ENCODE peak calls at places on chromosomes 7 and 10, in five cellular contexts. A, K, M, T and U are unnamed samples.

GRCh38 chr7:17401806-17402627 is 103.6 kb downstream of the AHR start:
- DNase-seq in A (no peak), K (no peak), M (no peak), T (no peak), U (no peak)

GRCh38 chr10:101065479-101066145 is 3.8 kb downstream of the KAZALD1 start:
- DNase-seq in K (no peak), T (no peak), M (no peak), A (peak), U (no peak)

GRCh38 chr7:107982918-107983389 is 20.0 kb downstream of the LAMB1 start:
- DNase-seq in A (peak), K (no peak), M (no peak), T (no peak), U (no peak)

GRCh38 chr10:23280420-23281043 is 64.1 kb downstream of the C10orf67 start:
- DNase-seq in T (no peak), A (no peak), M (peak), K (no peak), U (no peak)

GRCh38 chr10:70145166-70145665 is 1.3 kb downstream of the TYSND1 start:
- DNase-seq in K (no peak), T (no peak), A (no peak), M (peak), U (no peak)

GRCh38 chr10:70744617-70745138 is 40.5 kb downstream of the TBATA start:
- DNase-seq in T (no peak), M (no peak), K (no peak), A (no peak), U (no peak)

GRCh38 chr7:98870071-98870651 is 347 bp upstream of the TMEM130 start:
- DNase-seq in K (no peak), A (peak), T (no peak), M (peak), U (no peak)

GRCh38 chr10:68249297-68249696 is 17.4 kb upstream of the ATOH7 start:
- DNase-seq in M (no peak), A (no peak), K (no peak), T (no peak), U (no peak)

GRCh38 chr7:150368884-150369739 is 490 bp downstream of the REPIN1 start:
- DNase-seq in M (peak), K (peak), A (peak), T (no peak), U (no peak)

GRCh38 chr10:129622736-129623135 is 155.7 kb downstream of the MGMT start:
- DNase-seq in T (no peak), K (no peak), A (peak), M (no peak), U (no peak)

GRCh38 chr10:34812771-34813170 is 2.3 kb downstream of the PARD3 start:
- DNase-seq in M (no peak), T (no peak), K (no peak), A (no peak), U (no peak)

GRCh38 chr10:124476043-124476725 is 14.6 kb downstream of the LHPP start:
- DNase-seq in K (peak), T (no peak), M (peak), A (no peak), U (no peak)

GRCh38 chr10:87921934-87922688 is 58.7 kb downstream of the PTEN start:
- DNase-seq in M (no peak), A (no peak), K (no peak), T (no peak), U (no peak)

GRCh38 chr7:143929224-143929920 is 5.7 kb upstream of the OR2F2 start:
- DNase-seq in K (no peak), T (no peak), A (peak), M (no peak), U (no peak)

GRCh38 chr7:107171496-107171895 is 2.7 kb downstream of the HBP1 start:
- DNase-seq in M (no peak), K (no peak), A (no peak), T (no peak), U (no peak)

GRCh38 chr7:100731937-100732636 is 1.3 kb upstream of the ZAN start:
- DNase-seq in T (no peak), A (no peak), K (no peak), M (no peak), U (no peak)

GRCh38 chr7:43099750-43100149 is 12.7 kb upstream of the HECW1 start:
- DNase-seq in K (no peak), T (no peak), A (no peak), M (no peak), U (no peak)

GRCh38 chr10:109633846-109634245 is 289.5 kb downstream of the XPNPEP1 start:
- DNase-seq in T (no peak), K (no peak), M (no peak), A (no peak), U (no peak)

GRCh38 chr7:70446448-70447143 is 685.3 kb upstream of the GALNT17 start:
- DNase-seq in A (no peak), T (no peak), K (no peak), M (no peak), U (no peak)

GRCh38 chr7:101169838-101170531 is 4.6 kb upstream of the VGF start:
- DNase-seq in K (peak), A (peak), M (peak), T (no peak), U (no peak)

GRCh38 chr7:47744883-47745282 is 163.0 kb upstream of the TNS3 start:
- DNase-seq in T (no peak), K (no peak), M (no peak), A (no peak), U (no peak)

GRCh38 chr7:29557954-29558353 is 5.7 kb upstream of the PRR15 start:
- DNase-seq in K (no peak), A (no peak), M (peak), T (no peak), U (no peak)

GRCh38 chr7:65609131-65609530 is 235.5 kb downstream of the ZNF92 start:
- DNase-seq in A (no peak), M (no peak), K (no peak), T (no peak), U (no peak)

GRCh38 chr10:122492006-122492405 is 30.7 kb downstream of the HTRA1 start:
- DNase-seq in M (no peak), A (no peak), T (no peak), K (no peak), U (no peak)

GRCh38 chr7:46752881-46753366 is 829.0 kb downstream of the TNS3 start:
- DNase-seq in T (peak), A (peak), K (no peak), M (no peak), U (no peak)

GRCh38 chr10:113115534-113115933 is 165.5 kb downstream of the TCF7L2 start:
- DNase-seq in M (no peak), A (no peak), T (no peak), K (no peak), U (no peak)

GRCh38 chr7:151735854-151736402 is 141.0 kb downstream of the PRKAG2 start:
- DNase-seq in T (no peak), K (no peak), M (no peak), A (no peak), U (no peak)
- H3K9ac ChIP-seq in T (no peak), K (no peak), M (no peak), A (peak), U (no peak)

GRCh38 chr10:29408847-29409240 is 120.0 kb downstream of the LYZL1 start:
- DNase-seq in A (no peak), T (no peak), K (no peak), M (no peak), U (no peak)
- H3K9ac ChIP-seq in A (peak), T (peak), K (peak), M (no peak), U (peak)

GRCh38 chr10:14958872-14959220 is 342 bp upstream of the MEIG1 start:
- DNase-seq in K (no peak), A (no peak), M (no peak), T (no peak), U (no peak)
- H3K9ac ChIP-seq in K (peak), A (peak), M (no peak), T (peak), U (no peak)

DNA sequence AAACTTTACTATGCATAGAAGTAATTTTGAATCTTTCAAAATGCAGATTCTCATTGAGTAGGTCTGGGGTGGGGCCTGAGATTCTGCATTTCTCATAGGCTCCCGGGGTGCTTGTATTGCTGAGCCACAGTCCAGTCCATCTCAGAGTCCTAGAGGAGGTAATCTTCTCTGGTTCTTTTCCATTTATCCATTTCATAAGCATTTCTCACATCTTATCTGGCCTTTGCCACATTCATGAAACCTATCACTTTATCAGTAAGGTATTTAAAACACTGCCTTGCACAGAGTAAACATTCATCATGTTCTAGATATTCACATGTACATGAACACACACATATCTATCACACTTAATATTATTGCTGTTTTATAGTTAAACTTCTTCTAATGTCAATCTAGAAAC is 11.9 kb downstream of the GNAI1 start:
- DNase-seq in T (no peak), A (no peak), M (no peak), K (no peak), U (no peak)
- H3K9ac ChIP-seq in T (no peak), A (no peak), M (no peak), K (no peak), U (no peak)

GRCh38 chr10:6349846-6350245 is 147.1 kb downstream of the PFKFB3 start:
- DNase-seq in T (no peak), M (no peak), K (no peak), A (no peak), U (no peak)
- H3K9ac ChIP-seq in T (no peak), M (no peak), K (no peak), A (no peak), U (no peak)

DNA sequence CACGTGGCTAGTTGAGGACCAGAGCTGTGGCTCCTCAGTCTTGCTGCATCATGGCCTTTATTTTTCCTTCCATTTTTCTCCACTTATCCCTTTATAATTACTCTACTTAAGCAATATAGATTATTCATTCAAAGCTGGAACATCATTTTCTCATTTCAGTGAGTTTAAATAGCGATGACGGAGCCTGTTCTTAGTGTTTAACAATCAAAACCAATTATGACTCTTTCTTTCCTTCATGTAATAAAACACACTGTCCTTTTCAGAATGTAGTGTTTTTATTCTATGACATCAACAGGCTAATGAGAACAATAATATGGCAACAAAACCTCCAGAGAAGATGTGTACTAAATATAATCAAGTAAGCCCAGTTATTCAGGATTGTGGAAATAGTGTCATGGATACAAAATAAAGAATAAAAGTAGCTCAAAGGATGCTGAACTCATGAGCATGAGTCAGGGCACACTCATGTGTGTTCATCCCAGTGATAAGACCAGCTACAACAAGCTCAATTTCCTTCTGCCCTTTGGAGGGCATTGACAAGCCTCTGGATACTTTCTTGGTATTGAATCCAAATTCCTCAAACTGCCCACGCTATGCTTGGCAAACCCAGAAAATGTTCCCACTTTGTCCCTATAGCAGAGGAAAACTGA is 188.4 kb downstream of the CYP26A1 start:
- DNase-seq in T (no peak), M (no peak), A (peak), K (no peak), U (no peak)
- H3K9ac ChIP-seq in T (no peak), M (no peak), A (no peak), K (no peak), U (no peak)

DNA sequence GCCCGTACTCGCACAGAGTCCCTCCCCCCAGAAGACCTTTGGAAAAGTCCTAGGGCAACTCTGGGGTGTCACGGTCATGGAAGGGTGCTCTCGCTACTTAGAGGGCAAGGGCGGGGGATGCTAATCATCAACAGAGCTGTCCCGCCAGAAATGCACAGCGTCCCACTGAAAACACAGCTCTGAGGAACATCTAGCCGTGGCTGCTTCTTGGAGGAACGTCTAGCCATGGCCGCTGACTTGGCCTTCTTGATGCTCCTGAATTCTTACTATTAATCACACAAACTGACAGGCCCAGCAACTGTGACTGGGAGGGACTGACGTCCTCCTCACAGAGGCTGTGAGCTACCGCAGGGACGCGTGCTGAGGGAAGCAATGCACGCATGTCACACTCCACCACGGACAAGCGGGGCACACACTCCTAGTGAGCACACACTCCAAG is 1.7 kb downstream of the TUBGCP2 start:
- DNase-seq in A (no peak), K (no peak), M (no peak), T (no peak), U (no peak)
- H3K9ac ChIP-seq in A (no peak), K (no peak), M (no peak), T (peak), U (no peak)

DNA sequence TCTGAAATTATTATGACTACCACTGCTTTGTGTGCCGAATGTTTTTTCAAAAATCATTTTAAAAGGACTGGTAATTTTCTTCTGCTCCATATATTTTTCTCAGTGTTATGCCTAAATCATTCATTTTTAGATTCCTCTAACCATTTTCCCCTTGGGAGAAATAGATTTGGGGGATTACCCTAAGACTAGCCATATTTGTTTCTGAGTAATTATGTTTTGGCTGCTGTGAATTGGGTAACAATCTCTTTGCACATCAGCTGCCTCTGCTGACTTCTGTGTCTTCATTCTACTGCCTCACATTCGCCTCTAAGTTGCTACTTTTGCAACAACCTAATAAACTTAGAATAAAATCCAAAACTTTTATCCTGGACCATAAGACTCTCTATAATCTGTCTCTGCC is 18.5 kb upstream of the MRC1 start:
- DNase-seq in T (no peak), K (no peak), A (no peak), M (no peak), U (no peak)
- H3K9ac ChIP-seq in T (no peak), K (no peak), A (no peak), M (no peak), U (no peak)

GRCh38 chr7:141511370-141512335 is 39.6 kb upstream of the AGK start:
- DNase-seq in K (no peak), T (no peak), A (no peak), M (peak), U (no peak)
- H3K9ac ChIP-seq in K (no peak), T (no peak), A (no peak), M (no peak), U (no peak)

DNA sequence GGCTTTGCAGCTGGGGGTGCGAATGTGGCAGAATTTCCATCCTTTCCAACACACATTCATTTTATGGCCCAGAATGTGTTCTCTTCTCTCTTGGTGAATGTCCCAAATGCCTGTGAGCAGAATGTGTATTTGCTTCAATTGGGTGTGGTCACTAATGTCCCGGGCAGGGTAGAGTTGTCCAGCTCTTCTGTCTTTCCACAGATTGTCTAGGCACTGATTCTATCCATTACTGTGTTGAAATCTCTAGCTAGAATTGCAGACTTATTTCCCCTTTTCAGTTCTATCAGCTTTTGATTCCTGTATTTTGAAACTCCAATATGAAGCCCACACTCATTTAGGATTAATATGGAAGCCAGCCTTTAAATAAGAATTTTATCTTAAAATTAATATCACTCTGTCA is 14.0 kb upstream of the AKR1E2 start:
- DNase-seq in M (no peak), K (no peak), T (no peak), A (no peak), U (no peak)
- H3K9ac ChIP-seq in M (no peak), K (no peak), T (no peak), A (no peak), U (no peak)